ENCODE peak calls at places on chromosome 16, in six cellular contexts. One of them, this sample, is unnamed.

GRCh38 chr16:57343131-57343731 is 15.4 kb upstream of the CCL22 start:
- ATAC-seq in K562: no peak
- ATAC-seq in GM12878: no peak
- ATAC-seq in upper lobe of left lung: peak; percentile 47
- ATAC-seq in HepG2: no peak
- ATAC-seq in A549: no peak
- ATAC-seq in this sample: no peak

GRCh38 chr16:2614761-2615191 is 67.5 kb upstream of the KCTD5 start:
- ATAC-seq in K562: no peak
- ATAC-seq in GM12878: no peak
- ATAC-seq in HepG2: no peak
- ATAC-seq in A549: no peak
- ATAC-seq in upper lobe of left lung: no peak
- ATAC-seq in this sample: no peak

GRCh38 chr16:54178491-54178976 is 108.1 kb downstream of the IRX3 start:
- ATAC-seq in HepG2: no peak
- ATAC-seq in K562: no peak
- ATAC-seq in upper lobe of left lung: no peak
- ATAC-seq in A549: no peak
- ATAC-seq in GM12878: no peak
- ATAC-seq in this sample: no peak

GRCh38 chr16:18932243-18932997 is 6.2 kb upstream of the SMG1 start:
- ATAC-seq in HepG2: no peak
- ATAC-seq in GM12878: no peak
- ATAC-seq in K562: no peak
- ATAC-seq in upper lobe of left lung: no peak
- ATAC-seq in A549: peak; percentile 24
- ATAC-seq in this sample: peak; percentile 84

GRCh38 chr16:11306997-11307638 is 26.0 kb upstream of the PRM1 start:
- ATAC-seq in upper lobe of left lung: peak; percentile 40
- ATAC-seq in GM12878: no peak
- ATAC-seq in K562: no peak
- ATAC-seq in HepG2: peak; percentile 53
- ATAC-seq in A549: no peak
- ATAC-seq in this sample: no peak

GRCh38 chr16:53022374-53022773 is 30.3 kb downstream of the CHD9NB start:
- ATAC-seq in GM12878: peak; percentile 82
- ATAC-seq in K562: peak; percentile 94
- ATAC-seq in HepG2: peak; percentile 97
- ATAC-seq in upper lobe of left lung: peak; percentile 81
- ATAC-seq in A549: peak; percentile 98
- ATAC-seq in this sample: no peak

GRCh38 chr16:85157813-85158701 is 45.8 kb upstream of the CIBAR2 start:
- ATAC-seq in K562: peak; percentile 75
- ATAC-seq in GM12878: peak; percentile 77
- ATAC-seq in A549: peak; percentile 68
- ATAC-seq in HepG2: peak; percentile 76
- ATAC-seq in upper lobe of left lung: peak; percentile 28
- ATAC-seq in this sample: no peak

GRCh38 chr16:1146409-1146808 is 6.5 kb upstream of the CACNA1H start:
- ATAC-seq in HepG2: no peak
- ATAC-seq in GM12878: no peak
- ATAC-seq in A549: no peak
- ATAC-seq in K562: peak; percentile 79
- ATAC-seq in upper lobe of left lung: no peak
- ATAC-seq in this sample: no peak

GRCh38 chr16:89054261-89054661 is 39.4 kb upstream of the ACSF3 start:
- ATAC-seq in HepG2: no peak
- ATAC-seq in K562: no peak
- ATAC-seq in A549: no peak
- ATAC-seq in upper lobe of left lung: no peak
- ATAC-seq in GM12878: peak; percentile 12
- ATAC-seq in this sample: no peak

GRCh38 chr16:86665319-86665675 is 86.9 kb downstream of the FOXL1 start:
- ATAC-seq in A549: peak; percentile 75
- ATAC-seq in K562: no peak
- ATAC-seq in HepG2: peak; percentile 26
- ATAC-seq in upper lobe of left lung: no peak
- ATAC-seq in GM12878: peak; percentile 25
- ATAC-seq in this sample: no peak

GRCh38 chr16:84851192-84852127 is 31.7 kb downstream of the CRISPLD2 start:
- ATAC-seq in HepG2: peak; percentile 92
- ATAC-seq in K562: no peak
- ATAC-seq in upper lobe of left lung: peak; percentile 71
- ATAC-seq in GM12878: no peak
- ATAC-seq in A549: peak; percentile 92
- ATAC-seq in this sample: no peak

DNA sequence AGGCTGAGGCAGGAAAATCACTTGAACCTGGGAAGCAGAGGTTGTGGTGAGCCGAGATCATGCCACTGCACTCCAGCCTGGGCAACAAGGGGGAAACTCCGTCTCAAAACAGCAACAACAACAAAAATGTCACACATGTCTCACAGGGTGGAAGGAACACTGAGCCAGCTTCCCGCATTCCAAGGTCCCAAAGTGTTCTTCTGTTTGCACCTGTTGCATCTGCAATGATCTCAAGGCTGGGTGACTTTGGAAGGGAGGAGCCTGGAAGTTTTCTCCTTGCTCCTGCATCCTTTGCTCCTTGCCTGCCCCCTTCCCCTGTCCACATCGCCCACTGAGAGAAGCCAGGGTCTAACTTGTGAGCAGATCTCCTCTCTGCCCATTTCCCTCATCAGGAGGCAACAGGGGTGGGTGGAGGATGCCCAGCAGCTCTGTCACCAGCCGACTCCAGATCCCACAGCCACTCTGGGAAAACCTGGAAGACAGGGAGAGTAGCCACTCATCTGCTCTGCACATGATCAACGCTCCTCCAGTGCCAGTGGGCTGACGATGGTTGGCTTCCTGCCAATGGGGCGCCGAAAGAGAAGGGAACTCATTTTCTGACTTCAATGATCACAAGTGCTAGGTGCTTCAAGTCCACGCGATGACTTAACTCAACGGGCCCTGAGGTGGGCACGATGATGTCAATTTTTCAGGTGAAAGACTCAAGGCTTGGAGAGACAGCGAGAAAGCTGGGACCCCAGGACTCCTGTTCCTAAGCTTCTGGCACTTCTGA is 12.6 kb downstream of the CHST6 start:
- ATAC-seq in GM12878: no peak
- ATAC-seq in A549: no peak
- ATAC-seq in upper lobe of left lung: no peak
- ATAC-seq in K562: no peak
- ATAC-seq in HepG2: no peak
- ATAC-seq in this sample: no peak
- H3K4me1 ChIP-seq in GM12878: peaks cover 28% of the 10 kb centered on the region
- H3K4me1 ChIP-seq in A549: peaks cover 8% of the 10 kb centered on the region
- H3K4me1 ChIP-seq in upper lobe of left lung: no peaks in the 10 kb centered on the region
- H3K4me1 ChIP-seq in K562: no peaks in the 10 kb centered on the region
- H3K4me1 ChIP-seq in HepG2: peaks cover 28% of the 10 kb centered on the region
- H3K4me1 ChIP-seq in this sample: no peaks in the 10 kb centered on the region

GRCh38 chr16:23496826-23497542 is 13.3 kb downstream of the GGA2 start:
- ATAC-seq in GM12878: peak; percentile 40
- ATAC-seq in K562: peak; percentile 37
- ATAC-seq in upper lobe of left lung: peak; percentile 74
- ATAC-seq in HepG2: no peak
- ATAC-seq in A549: no peak
- ATAC-seq in this sample: no peak
- TF ChIP-seq POLR2A in GM12878: no peak
- TF ChIP-seq POLR2A in K562: no peak
- TF ChIP-seq POLR2A in upper lobe of left lung: no peak
- TF ChIP-seq POLR2A in HepG2: no peak
- TF ChIP-seq POLR2A in A549: no peak
- TF ChIP-seq POLR2A in this sample: no peak

DNA sequence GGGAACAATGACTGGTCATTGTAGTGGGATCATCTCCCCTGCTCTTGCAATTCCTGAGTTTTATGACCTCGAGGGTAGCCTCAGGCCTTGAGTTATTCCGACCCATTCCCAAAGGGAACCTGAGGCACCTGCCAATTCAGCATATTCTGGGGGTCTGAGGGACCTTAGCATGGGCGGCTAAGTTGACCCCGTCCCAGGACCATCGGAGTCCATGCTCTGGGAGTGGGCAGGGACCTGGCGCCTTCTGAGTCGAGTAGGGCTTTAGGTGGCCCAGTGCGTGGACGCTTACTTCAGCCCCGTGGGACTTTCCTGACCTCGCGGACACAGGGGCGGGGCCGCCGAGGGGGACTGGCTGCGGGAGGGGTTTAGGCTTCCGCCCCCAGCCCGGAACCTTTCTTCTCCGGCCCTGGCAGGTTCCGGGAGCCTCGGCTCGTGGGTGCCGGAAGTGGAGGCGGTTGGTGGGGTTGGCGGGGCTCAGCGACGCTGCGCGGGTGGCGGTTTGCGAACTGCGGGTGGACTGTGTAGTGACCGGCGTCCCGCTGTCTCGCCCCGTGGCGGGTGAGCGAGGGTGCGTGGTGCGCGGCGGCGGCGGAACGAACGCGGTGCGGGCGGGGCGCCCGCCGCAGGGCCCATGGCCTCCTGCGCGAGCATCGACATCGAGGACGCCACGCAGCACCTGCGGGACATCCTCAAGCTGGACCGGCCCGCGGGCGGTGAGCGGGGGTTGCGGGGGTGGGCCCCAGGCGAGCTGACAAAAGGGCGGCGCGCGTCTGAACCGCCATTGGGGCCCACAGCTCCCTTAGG is at the start of gene EDC4:
- ATAC-seq in upper lobe of left lung: peak; percentile 95
- ATAC-seq in K562: peak; percentile 94
- ATAC-seq in A549: peak; percentile 92
- ATAC-seq in HepG2: peak; percentile 87
- ATAC-seq in GM12878: peak; percentile 97
- ATAC-seq in this sample: peak; percentile 91
- TF ChIP-seq EP300 in upper lobe of left lung: peak; percentile 33
- TF ChIP-seq EP300 in K562: peak; percentile 66
- TF ChIP-seq EP300 in A549: no peak
- TF ChIP-seq EP300 in HepG2: peak; percentile 71
- TF ChIP-seq EP300 in GM12878: no peak
- TF ChIP-seq EP300 in this sample: no peak

GRCh38 chr16:82612263-82612662 is 14.5 kb upstream of the CDH13 start:
- ATAC-seq in K562: no peak
- ATAC-seq in HepG2: no peak
- ATAC-seq in upper lobe of left lung: no peak
- ATAC-seq in GM12878: no peak
- ATAC-seq in A549: no peak
- ATAC-seq in this sample: no peak
- H3K4me1 ChIP-seq in K562: no peaks in the 10 kb centered on the region
- H3K4me1 ChIP-seq in HepG2: no peaks in the 10 kb centered on the region
- H3K4me1 ChIP-seq in upper lobe of left lung: no peaks in the 10 kb centered on the region
- H3K4me1 ChIP-seq in GM12878: no peaks in the 10 kb centered on the region
- H3K4me1 ChIP-seq in A549: no peaks in the 10 kb centered on the region
- H3K4me1 ChIP-seq in this sample: no peaks in the 10 kb centered on the region

GRCh38 chr16:14072360-14072759 is 1.2 kb downstream of the MRTFB start:
- ATAC-seq in A549: no peak
- ATAC-seq in K562: no peak
- ATAC-seq in upper lobe of left lung: no peak
- ATAC-seq in GM12878: no peak
- ATAC-seq in HepG2: no peak
- ATAC-seq in this sample: no peak

GRCh38 chr16:14069818-14070217 is 1.3 kb upstream of the MRTFB start:
- ATAC-seq in GM12878: no peak
- ATAC-seq in upper lobe of left lung: no peak
- ATAC-seq in K562: no peak
- ATAC-seq in HepG2: peak; percentile 46
- ATAC-seq in A549: no peak
- ATAC-seq in this sample: no peak

GRCh38 chr16:14070555-14070876 is 603 bp upstream of the MRTFB start:
- ATAC-seq in upper lobe of left lung: no peak
- ATAC-seq in HepG2: peak; percentile 10
- ATAC-seq in GM12878: no peak
- ATAC-seq in A549: peak; percentile 69
- ATAC-seq in K562: no peak
- ATAC-seq in this sample: no peak

GRCh38 chr16:14071576-14072271 is 605 bp downstream of the MRTFB start:
- ATAC-seq in GM12878: peak; percentile 71
- ATAC-seq in A549: peak; percentile 65
- ATAC-seq in HepG2: peak; percentile 46
- ATAC-seq in upper lobe of left lung: no peak
- ATAC-seq in K562: peak; percentile 67
- ATAC-seq in this sample: no peak

GRCh38 chr16:14070877-14071575 is at the start of gene MRTFB:
- ATAC-seq in HepG2: peak; percentile 83
- ATAC-seq in upper lobe of left lung: peak; percentile 95
- ATAC-seq in A549: peak; percentile 90
- ATAC-seq in K562: peak; percentile 93
- ATAC-seq in GM12878: peak; percentile 93
- ATAC-seq in this sample: peak; percentile 89
- TF ChIP-seq POLR2A in HepG2: peak; percentile 57
- TF ChIP-seq POLR2A in upper lobe of left lung: no peak
- TF ChIP-seq POLR2A in A549: peak; percentile 49
- TF ChIP-seq POLR2A in K562: peak; percentile 78
- TF ChIP-seq POLR2A in GM12878: peak; percentile 69
- TF ChIP-seq POLR2A in this sample: peak; percentile 61

GRCh38 chr16:27330542-27330941 is 16.8 kb downstream of the IL4R start:
- ATAC-seq in GM12878: no peak
- ATAC-seq in A549: no peak
- ATAC-seq in K562: no peak
- ATAC-seq in HepG2: no peak
- ATAC-seq in upper lobe of left lung: peak; percentile 75
- ATAC-seq in this sample: peak; percentile 79
- TF ChIP-seq EP300 in GM12878: no peak
- TF ChIP-seq EP300 in A549: no peak
- TF ChIP-seq EP300 in K562: no peak
- TF ChIP-seq EP300 in HepG2: no peak
- TF ChIP-seq EP300 in upper lobe of left lung: peak; percentile 38
- TF ChIP-seq EP300 in this sample: peak; percentile 89

GRCh38 chr16:9099131-9099625 is 7.7 kb downstream of the HAPSTR1 start:
- ATAC-seq in A549: peak; percentile 33
- ATAC-seq in upper lobe of left lung: peak; percentile 69
- ATAC-seq in GM12878: peak; percentile 59
- ATAC-seq in HepG2: peak; percentile 10
- ATAC-seq in K562: no peak
- ATAC-seq in this sample: no peak
- H3K4me1 ChIP-seq in A549: peaks cover 81% of the 10 kb centered on the region
- H3K4me1 ChIP-seq in upper lobe of left lung: peaks cover 98% of the 10 kb centered on the region
- H3K4me1 ChIP-seq in GM12878: peaks cover 18% of the 10 kb centered on the region
- H3K4me1 ChIP-seq in HepG2: peaks cover 66% of the 10 kb centered on the region
- H3K4me1 ChIP-seq in K562: peaks cover 48% of the 10 kb centered on the region
- H3K4me1 ChIP-seq in this sample: peaks cover 100% of the 10 kb centered on the region